ENCODE peak calls at places on chromosomes 12 and 14, in nine cellular contexts. One of them, this sample, is unnamed.

GRCh38 chr14:22614240-22614799 is 16.2 kb downstream of the ABHD4 start:
- DNase-seq in CD8-positive, alpha-beta T cell: no peak
- DNase-seq in choroid plexus epithelial cell: peak
- DNase-seq in spleen: no peak
- DNase-seq in heart right ventricle: no peak
- DNase-seq in tibial nerve: no peak
- DNase-seq in psoas muscle: no peak
- DNase-seq in gastrocnemius medialis: no peak
- DNase-seq in testis: no peak
- DNase-seq in this sample: peak

GRCh38 chr14:52033131-52033642 is 35.7 kb downstream of the NID2 start:
- DNase-seq in CD8-positive, alpha-beta T cell: no peak
- DNase-seq in choroid plexus epithelial cell: peak
- DNase-seq in spleen: no peak
- DNase-seq in heart right ventricle: no peak
- DNase-seq in tibial nerve: no peak
- DNase-seq in psoas muscle: no peak
- DNase-seq in gastrocnemius medialis: no peak
- DNase-seq in testis: no peak
- DNase-seq in this sample: peak

GRCh38 chr14:68947802-68948201 is 31.3 kb downstream of the ACTN1 start:
- DNase-seq in CD8-positive, alpha-beta T cell: no peak
- DNase-seq in choroid plexus epithelial cell: peak
- DNase-seq in spleen: peak
- DNase-seq in heart right ventricle: peak
- DNase-seq in tibial nerve: peak
- DNase-seq in psoas muscle: peak
- DNase-seq in gastrocnemius medialis: peak
- DNase-seq in testis: peak
- DNase-seq in this sample: peak

GRCh38 chr12:6374028-6374780 is 1.2 kb downstream of the SCNN1A start:
- DNase-seq in CD8-positive, alpha-beta T cell: no peak
- DNase-seq in choroid plexus epithelial cell: no peak
- DNase-seq in spleen: peak
- DNase-seq in heart right ventricle: no peak
- DNase-seq in tibial nerve: no peak
- DNase-seq in psoas muscle: no peak
- DNase-seq in gastrocnemius medialis: no peak
- DNase-seq in testis: no peak
- DNase-seq in this sample: no peak

GRCh38 chr12:94718114-94718513 is 67.8 kb upstream of the TMCC3 start:
- DNase-seq in CD8-positive, alpha-beta T cell: no peak
- DNase-seq in choroid plexus epithelial cell: peak
- DNase-seq in spleen: no peak
- DNase-seq in heart right ventricle: no peak
- DNase-seq in tibial nerve: no peak
- DNase-seq in psoas muscle: no peak
- DNase-seq in gastrocnemius medialis: peak
- DNase-seq in testis: no peak
- DNase-seq in this sample: peak

GRCh38 chr14:22462923-22463322 is 126.1 kb downstream of the DAD1 start:
- DNase-seq in CD8-positive, alpha-beta T cell: no peak
- DNase-seq in choroid plexus epithelial cell: no peak
- DNase-seq in spleen: no peak
- DNase-seq in heart right ventricle: no peak
- DNase-seq in tibial nerve: no peak
- DNase-seq in psoas muscle: no peak
- DNase-seq in gastrocnemius medialis: no peak
- DNase-seq in testis: no peak
- DNase-seq in this sample: no peak

GRCh38 chr14:104782086-104782822 is 13.3 kb downstream of the AKT1 start:
- DNase-seq in CD8-positive, alpha-beta T cell: no peak
- DNase-seq in choroid plexus epithelial cell: no peak
- DNase-seq in spleen: no peak
- DNase-seq in heart right ventricle: no peak
- DNase-seq in tibial nerve: no peak
- DNase-seq in psoas muscle: no peak
- DNase-seq in gastrocnemius medialis: no peak
- DNase-seq in testis: no peak
- DNase-seq in this sample: no peak

GRCh38 chr14:37988472-37988871 is 219.2 kb upstream of the SSTR1 start:
- DNase-seq in CD8-positive, alpha-beta T cell: no peak
- DNase-seq in choroid plexus epithelial cell: no peak
- DNase-seq in spleen: no peak
- DNase-seq in heart right ventricle: no peak
- DNase-seq in tibial nerve: no peak
- DNase-seq in psoas muscle: no peak
- DNase-seq in gastrocnemius medialis: no peak
- DNase-seq in testis: no peak
- DNase-seq in this sample: no peak

GRCh38 chr12:104684884-104685283 is 228.1 kb downstream of the CHST11 start:
- DNase-seq in CD8-positive, alpha-beta T cell: no peak
- DNase-seq in choroid plexus epithelial cell: peak
- DNase-seq in spleen: no peak
- DNase-seq in heart right ventricle: no peak
- DNase-seq in tibial nerve: no peak
- DNase-seq in psoas muscle: no peak
- DNase-seq in gastrocnemius medialis: no peak
- DNase-seq in testis: no peak
- DNase-seq in this sample: no peak
- H3K4me3 ChIP-seq in CD8-positive, alpha-beta T cell: no peak
- H3K4me3 ChIP-seq in choroid plexus epithelial cell: no peak
- H3K4me3 ChIP-seq in spleen: no peak
- H3K4me3 ChIP-seq in heart right ventricle: no peak
- H3K4me3 ChIP-seq in tibial nerve: no peak
- H3K4me3 ChIP-seq in psoas muscle: no peak
- H3K4me3 ChIP-seq in gastrocnemius medialis: no peak
- H3K4me3 ChIP-seq in testis: no peak
- H3K4me3 ChIP-seq in this sample: no peak

GRCh38 chr12:113220593-113221180 is 577 bp upstream of the TPCN1 start:
- DNase-seq in CD8-positive, alpha-beta T cell: no peak
- DNase-seq in choroid plexus epithelial cell: no peak
- DNase-seq in spleen: no peak
- DNase-seq in heart right ventricle: no peak
- DNase-seq in tibial nerve: no peak
- DNase-seq in psoas muscle: no peak
- DNase-seq in gastrocnemius medialis: no peak
- DNase-seq in testis: no peak
- DNase-seq in this sample: peak

GRCh38 chr12:113224955-113225354 is 3.7 kb downstream of the TPCN1 start:
- DNase-seq in CD8-positive, alpha-beta T cell: no peak
- DNase-seq in choroid plexus epithelial cell: no peak
- DNase-seq in spleen: peak
- DNase-seq in heart right ventricle: no peak
- DNase-seq in tibial nerve: no peak
- DNase-seq in psoas muscle: no peak
- DNase-seq in gastrocnemius medialis: no peak
- DNase-seq in testis: no peak
- DNase-seq in this sample: no peak

GRCh38 chr12:113222730-113223531 is 1.7 kb downstream of the TPCN1 start:
- DNase-seq in CD8-positive, alpha-beta T cell: no peak
- DNase-seq in choroid plexus epithelial cell: peak
- DNase-seq in spleen: peak
- DNase-seq in heart right ventricle: peak
- DNase-seq in tibial nerve: peak
- DNase-seq in psoas muscle: peak
- DNase-seq in gastrocnemius medialis: peak
- DNase-seq in testis: peak
- DNase-seq in this sample: peak

GRCh38 chr12:113221997-113222729 is 899 bp downstream of the TPCN1 start:
- DNase-seq in CD8-positive, alpha-beta T cell: no peak
- DNase-seq in choroid plexus epithelial cell: no peak
- DNase-seq in spleen: peak
- DNase-seq in heart right ventricle: no peak
- DNase-seq in tibial nerve: no peak
- DNase-seq in psoas muscle: no peak
- DNase-seq in gastrocnemius medialis: no peak
- DNase-seq in testis: no peak
- DNase-seq in this sample: peak

DNA sequence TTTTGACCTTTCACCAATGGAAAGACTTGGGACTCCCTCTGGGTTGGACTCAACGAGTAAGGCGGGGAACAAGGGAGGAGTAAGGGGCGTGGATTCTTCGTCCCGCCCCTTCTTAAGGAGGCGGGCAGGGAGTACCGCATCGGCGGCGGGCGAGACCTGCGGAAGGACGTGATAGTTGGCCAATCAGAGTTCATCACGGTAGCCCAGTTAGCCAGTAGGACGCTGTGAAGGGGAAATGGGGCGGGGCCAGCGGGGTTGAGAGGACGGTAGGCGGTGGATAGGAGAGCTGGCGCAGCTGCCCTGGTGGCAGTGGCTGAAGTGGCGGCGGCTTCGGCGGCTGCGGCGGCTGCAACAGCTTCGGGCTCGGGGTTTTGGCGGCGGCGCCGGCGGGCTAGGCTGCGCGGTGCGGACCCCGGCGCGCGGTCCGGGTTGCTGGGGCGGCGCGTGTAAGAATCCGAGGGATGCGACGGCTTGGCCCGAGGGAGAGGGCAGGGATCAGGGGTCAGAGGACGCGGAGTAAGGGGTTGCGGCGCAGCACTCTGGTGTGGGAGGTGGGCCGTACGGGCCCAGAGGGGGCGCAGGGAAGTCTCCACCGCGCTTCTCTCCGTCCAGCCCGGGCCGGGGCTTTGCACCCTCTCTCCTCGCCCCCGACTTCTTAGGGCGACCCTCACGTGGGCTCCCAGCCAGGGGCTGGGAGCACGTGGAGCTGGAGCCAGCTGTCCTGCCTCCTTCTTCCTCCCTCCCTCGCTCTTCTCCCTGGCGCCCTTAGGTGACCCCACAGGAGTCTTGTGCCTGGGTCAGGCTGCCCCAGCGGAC is at the start of gene TPCN1:
- DNase-seq in CD8-positive, alpha-beta T cell: peak
- DNase-seq in choroid plexus epithelial cell: peak
- DNase-seq in spleen: peak
- DNase-seq in heart right ventricle: peak
- DNase-seq in tibial nerve: peak
- DNase-seq in psoas muscle: peak
- DNase-seq in gastrocnemius medialis: peak
- DNase-seq in testis: peak
- DNase-seq in this sample: peak
- TF ChIP-seq CTCF in CD8-positive, alpha-beta T cell: no peak
- TF ChIP-seq CTCF in choroid plexus epithelial cell: peak
- TF ChIP-seq CTCF in spleen: peak
- TF ChIP-seq CTCF in heart right ventricle: peak
- TF ChIP-seq CTCF in tibial nerve: peak
- TF ChIP-seq CTCF in psoas muscle: no peak
- TF ChIP-seq CTCF in gastrocnemius medialis: no peak
- TF ChIP-seq CTCF in testis: peak
- TF ChIP-seq CTCF in this sample: no peak

GRCh38 chr14:50825307-50825706 is 5.7 kb downstream of the NIN start:
- DNase-seq in CD8-positive, alpha-beta T cell: no peak
- DNase-seq in choroid plexus epithelial cell: no peak
- DNase-seq in spleen: no peak
- DNase-seq in heart right ventricle: no peak
- DNase-seq in tibial nerve: no peak
- DNase-seq in psoas muscle: no peak
- DNase-seq in gastrocnemius medialis: no peak
- DNase-seq in testis: no peak
- DNase-seq in this sample: no peak

GRCh38 chr14:50821471-50822464 is 9.2 kb downstream of the NIN start:
- DNase-seq in CD8-positive, alpha-beta T cell: peak
- DNase-seq in choroid plexus epithelial cell: no peak
- DNase-seq in spleen: peak
- DNase-seq in heart right ventricle: no peak
- DNase-seq in tibial nerve: no peak
- DNase-seq in psoas muscle: peak
- DNase-seq in gastrocnemius medialis: no peak
- DNase-seq in testis: no peak
- DNase-seq in this sample: peak

GRCh38 chr14:50822501-50823042 is 8.4 kb downstream of the NIN start:
- DNase-seq in CD8-positive, alpha-beta T cell: no peak
- DNase-seq in choroid plexus epithelial cell: no peak
- DNase-seq in spleen: peak
- DNase-seq in heart right ventricle: no peak
- DNase-seq in tibial nerve: no peak
- DNase-seq in psoas muscle: peak
- DNase-seq in gastrocnemius medialis: no peak
- DNase-seq in testis: no peak
- DNase-seq in this sample: no peak

GRCh38 chr14:50823763-50824636 is 7.0 kb downstream of the NIN start:
- DNase-seq in CD8-positive, alpha-beta T cell: no peak
- DNase-seq in choroid plexus epithelial cell: no peak
- DNase-seq in spleen: no peak
- DNase-seq in heart right ventricle: no peak
- DNase-seq in tibial nerve: no peak
- DNase-seq in psoas muscle: no peak
- DNase-seq in gastrocnemius medialis: no peak
- DNase-seq in testis: no peak
- DNase-seq in this sample: no peak

GRCh38 chr14:50823051-50823762 is 7.8 kb downstream of the NIN start:
- DNase-seq in CD8-positive, alpha-beta T cell: no peak
- DNase-seq in choroid plexus epithelial cell: no peak
- DNase-seq in spleen: no peak
- DNase-seq in heart right ventricle: no peak
- DNase-seq in tibial nerve: peak
- DNase-seq in psoas muscle: no peak
- DNase-seq in gastrocnemius medialis: no peak
- DNase-seq in testis: no peak
- DNase-seq in this sample: no peak
- H3K4me3 ChIP-seq in CD8-positive, alpha-beta T cell: peak
- H3K4me3 ChIP-seq in choroid plexus epithelial cell: no peak
- H3K4me3 ChIP-seq in spleen: no peak
- H3K4me3 ChIP-seq in heart right ventricle: no peak
- H3K4me3 ChIP-seq in tibial nerve: no peak
- H3K4me3 ChIP-seq in psoas muscle: peak
- H3K4me3 ChIP-seq in gastrocnemius medialis: no peak
- H3K4me3 ChIP-seq in testis: no peak
- H3K4me3 ChIP-seq in this sample: no peak

GRCh38 chr14:74293621-74294020 is 9.1 kb downstream of the ABCD4 start:
- DNase-seq in CD8-positive, alpha-beta T cell: no peak
- DNase-seq in choroid plexus epithelial cell: no peak
- DNase-seq in spleen: no peak
- DNase-seq in heart right ventricle: no peak
- DNase-seq in tibial nerve: no peak
- DNase-seq in psoas muscle: no peak
- DNase-seq in gastrocnemius medialis: no peak
- DNase-seq in testis: no peak
- DNase-seq in this sample: no peak

GRCh38 chr14:74296037-74296467 is 6.7 kb downstream of the ABCD4 start:
- DNase-seq in CD8-positive, alpha-beta T cell: no peak
- DNase-seq in choroid plexus epithelial cell: no peak
- DNase-seq in spleen: no peak
- DNase-seq in heart right ventricle: no peak
- DNase-seq in tibial nerve: no peak
- DNase-seq in psoas muscle: no peak
- DNase-seq in gastrocnemius medialis: no peak
- DNase-seq in testis: no peak
- DNase-seq in this sample: no peak

GRCh38 chr14:74290415-74290814 is 12.3 kb downstream of the ABCD4 start:
- DNase-seq in CD8-positive, alpha-beta T cell: no peak
- DNase-seq in choroid plexus epithelial cell: peak
- DNase-seq in spleen: no peak
- DNase-seq in heart right ventricle: no peak
- DNase-seq in tibial nerve: no peak
- DNase-seq in psoas muscle: no peak
- DNase-seq in gastrocnemius medialis: no peak
- DNase-seq in testis: no peak
- DNase-seq in this sample: peak

GRCh38 chr14:74289801-74290200 is 12.9 kb downstream of the ABCD4 start:
- DNase-seq in CD8-positive, alpha-beta T cell: no peak
- DNase-seq in choroid plexus epithelial cell: no peak
- DNase-seq in spleen: no peak
- DNase-seq in heart right ventricle: no peak
- DNase-seq in tibial nerve: no peak
- DNase-seq in psoas muscle: no peak
- DNase-seq in gastrocnemius medialis: no peak
- DNase-seq in testis: no peak
- DNase-seq in this sample: no peak

DNA sequence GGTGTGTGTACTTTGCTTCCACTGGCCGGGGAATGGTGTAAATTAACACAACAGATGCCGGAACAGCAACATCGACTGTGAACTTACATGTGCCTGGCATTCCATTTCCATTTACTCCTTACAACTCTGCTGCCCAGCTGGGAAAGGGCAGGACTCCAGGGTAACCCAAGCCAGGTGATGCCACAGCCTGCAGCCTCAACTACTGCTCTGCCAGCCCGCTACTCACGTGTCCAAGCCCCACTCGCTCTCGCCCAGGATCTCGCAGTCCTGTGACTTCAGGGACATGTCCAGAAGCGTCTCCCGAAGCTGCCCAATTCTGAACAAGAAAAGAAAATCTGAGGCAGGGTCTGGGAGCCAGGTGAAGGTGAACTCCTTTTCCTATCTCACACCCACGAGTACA is 10.7 kb downstream of the ABCD4 start:
- DNase-seq in CD8-positive, alpha-beta T cell: no peak
- DNase-seq in choroid plexus epithelial cell: no peak
- DNase-seq in spleen: no peak
- DNase-seq in heart right ventricle: no peak
- DNase-seq in tibial nerve: no peak
- DNase-seq in psoas muscle: no peak
- DNase-seq in gastrocnemius medialis: peak
- DNase-seq in testis: no peak
- DNase-seq in this sample: no peak
- TF ChIP-seq CTCF in CD8-positive, alpha-beta T cell: no peak
- TF ChIP-seq CTCF in choroid plexus epithelial cell: no peak
- TF ChIP-seq CTCF in spleen: no peak
- TF ChIP-seq CTCF in heart right ventricle: no peak
- TF ChIP-seq CTCF in tibial nerve: no peak
- TF ChIP-seq CTCF in psoas muscle: no peak
- TF ChIP-seq CTCF in gastrocnemius medialis: no peak
- TF ChIP-seq CTCF in testis: no peak
- TF ChIP-seq CTCF in this sample: no peak

This sample was measured in epithelial cell of esophagus.